ENCODE peak calls at places on chromosomes 13 and 19, in ten cellular contexts. One of them, this sample, is unnamed.
A peak's percentile ranks its signal among the peaks of the same experiment; 100 is the strongest.

GRCh38 chr13:50668044-50668443 is 175.4 kb downstream of the DLEU7 start:
- DNase-seq in globus pallidus: no peak
- DNase-seq in astrocyte of the hippocampus: no peak
- DNase-seq in stimulated activated CD4-positive, alpha-beta T cell treated with anti-CD3 and anti-CD28 coated beads, Interleukin-4, amount 100 ng/mL, for 4 hours: no peak
- DNase-seq in RKO: no peak
- DNase-seq in fibroblast of pulmonary artery: no peak
- DNase-seq in foreskin fibroblast: no peak
- DNase-seq in T-helper 1 cell: no peak
- DNase-seq in astrocyte of the spinal cord: no peak
- DNase-seq in hypothalamus: no peak
- DNase-seq in this sample: no peak

GRCh38 chr13:99766641-99767045 is 204.9 kb downstream of the ZIC5 start:
- DNase-seq in RKO: no peak
- DNase-seq in astrocyte of the spinal cord: no peak
- DNase-seq in hypothalamus: no peak
- DNase-seq in globus pallidus: no peak
- DNase-seq in T-helper 1 cell: no peak
- DNase-seq in stimulated activated CD4-positive, alpha-beta T cell treated with anti-CD3 and anti-CD28 coated beads, Interleukin-4, amount 100 ng/mL, for 4 hours: no peak
- DNase-seq in astrocyte of the hippocampus: no peak
- DNase-seq in foreskin fibroblast: no peak
- DNase-seq in fibroblast of pulmonary artery: no peak
- DNase-seq in this sample: no peak

GRCh38 chr19:2350656-2351055 is 9.4 kb upstream of the TMPRSS9 start:
- DNase-seq in T-helper 1 cell: no peak
- DNase-seq in RKO: no peak
- DNase-seq in astrocyte of the spinal cord: no peak
- DNase-seq in astrocyte of the hippocampus: no peak
- DNase-seq in hypothalamus: no peak
- DNase-seq in fibroblast of pulmonary artery: no peak
- DNase-seq in stimulated activated CD4-positive, alpha-beta T cell treated with anti-CD3 and anti-CD28 coated beads, Interleukin-4, amount 100 ng/mL, for 4 hours: no peak
- DNase-seq in globus pallidus: no peak
- DNase-seq in foreskin fibroblast: no peak
- DNase-seq in this sample: no peak

GRCh38 chr13:91595677-91596076 is 197.3 kb downstream of the GPC5 start:
- DNase-seq in foreskin fibroblast: no peak
- DNase-seq in astrocyte of the hippocampus: no peak
- DNase-seq in hypothalamus: no peak
- DNase-seq in astrocyte of the spinal cord: no peak
- DNase-seq in stimulated activated CD4-positive, alpha-beta T cell treated with anti-CD3 and anti-CD28 coated beads, Interleukin-4, amount 100 ng/mL, for 4 hours: no peak
- DNase-seq in fibroblast of pulmonary artery: no peak
- DNase-seq in globus pallidus: no peak
- DNase-seq in T-helper 1 cell: no peak
- DNase-seq in RKO: no peak
- DNase-seq in this sample: no peak

GRCh38 chr19:57141699-57142098 is 3.3 kb downstream of the ZIM3 start:
- DNase-seq in fibroblast of pulmonary artery: no peak
- DNase-seq in astrocyte of the spinal cord: no peak
- DNase-seq in T-helper 1 cell: no peak
- DNase-seq in RKO: no peak
- DNase-seq in stimulated activated CD4-positive, alpha-beta T cell treated with anti-CD3 and anti-CD28 coated beads, Interleukin-4, amount 100 ng/mL, for 4 hours: no peak
- DNase-seq in foreskin fibroblast: no peak
- DNase-seq in globus pallidus: no peak
- DNase-seq in hypothalamus: no peak
- DNase-seq in astrocyte of the hippocampus: no peak
- DNase-seq in this sample: no peak

GRCh38 chr13:100110269-100110668 is 21.4 kb downstream of the PCCA start:
- DNase-seq in stimulated activated CD4-positive, alpha-beta T cell treated with anti-CD3 and anti-CD28 coated beads, Interleukin-4, amount 100 ng/mL, for 4 hours: no peak
- DNase-seq in globus pallidus: no peak
- DNase-seq in fibroblast of pulmonary artery: no peak
- DNase-seq in astrocyte of the spinal cord: no peak
- DNase-seq in T-helper 1 cell: no peak
- DNase-seq in foreskin fibroblast: no peak
- DNase-seq in RKO: no peak
- DNase-seq in hypothalamus: no peak
- DNase-seq in astrocyte of the hippocampus: no peak
- DNase-seq in this sample: no peak

GRCh38 chr13:73173160-73173905 is 114.5 kb downstream of the KLF5 start:
- DNase-seq in foreskin fibroblast: no peak
- DNase-seq in RKO: no peak
- DNase-seq in astrocyte of the hippocampus: no peak
- DNase-seq in stimulated activated CD4-positive, alpha-beta T cell treated with anti-CD3 and anti-CD28 coated beads, Interleukin-4, amount 100 ng/mL, for 4 hours: no peak
- DNase-seq in T-helper 1 cell: no peak
- DNase-seq in hypothalamus: no peak
- DNase-seq in globus pallidus: no peak
- DNase-seq in astrocyte of the spinal cord: no peak
- DNase-seq in fibroblast of pulmonary artery: no peak
- DNase-seq in this sample: no peak

GRCh38 chr19:11551603-11552235 is 7.3 kb downstream of the ELOF1 start:
- DNase-seq in astrocyte of the spinal cord: no peak
- DNase-seq in astrocyte of the hippocampus: peak; percentile 57
- DNase-seq in globus pallidus: no peak
- DNase-seq in T-helper 1 cell: no peak
- DNase-seq in RKO: no peak
- DNase-seq in foreskin fibroblast: peak; percentile 29
- DNase-seq in stimulated activated CD4-positive, alpha-beta T cell treated with anti-CD3 and anti-CD28 coated beads, Interleukin-4, amount 100 ng/mL, for 4 hours: no peak
- DNase-seq in fibroblast of pulmonary artery: no peak
- DNase-seq in hypothalamus: no peak
- DNase-seq in this sample: no peak

GRCh38 chr19:38667552-38668205 is 20.2 kb downstream of the ACTN4 start:
- DNase-seq in T-helper 1 cell: no peak
- DNase-seq in RKO: no peak
- DNase-seq in fibroblast of pulmonary artery: no peak
- DNase-seq in foreskin fibroblast: peak; percentile 83
- DNase-seq in stimulated activated CD4-positive, alpha-beta T cell treated with anti-CD3 and anti-CD28 coated beads, Interleukin-4, amount 100 ng/mL, for 4 hours: no peak
- DNase-seq in globus pallidus: no peak
- DNase-seq in hypothalamus: no peak
- DNase-seq in astrocyte of the hippocampus: peak; percentile 82
- DNase-seq in astrocyte of the spinal cord: peak; percentile 88
- DNase-seq in this sample: peak; percentile 77

GRCh38 chr13:48776396-48776795 is 122.7 kb downstream of the CYSLTR2 start:
- DNase-seq in astrocyte of the hippocampus: peak; percentile 19
- DNase-seq in globus pallidus: no peak
- DNase-seq in fibroblast of pulmonary artery: no peak
- DNase-seq in foreskin fibroblast: no peak
- DNase-seq in stimulated activated CD4-positive, alpha-beta T cell treated with anti-CD3 and anti-CD28 coated beads, Interleukin-4, amount 100 ng/mL, for 4 hours: no peak
- DNase-seq in T-helper 1 cell: no peak
- DNase-seq in astrocyte of the spinal cord: no peak
- DNase-seq in RKO: no peak
- DNase-seq in hypothalamus: no peak
- DNase-seq in this sample: peak; percentile 53

GRCh38 chr13:68176486-68176885 is 946.4 kb upstream of the PCDH9 start:
- DNase-seq in hypothalamus: no peak
- DNase-seq in astrocyte of the spinal cord: peak; percentile 94
- DNase-seq in stimulated activated CD4-positive, alpha-beta T cell treated with anti-CD3 and anti-CD28 coated beads, Interleukin-4, amount 100 ng/mL, for 4 hours: no peak
- DNase-seq in RKO: peak; percentile 28
- DNase-seq in T-helper 1 cell: no peak
- DNase-seq in foreskin fibroblast: no peak
- DNase-seq in astrocyte of the hippocampus: peak; percentile 90
- DNase-seq in globus pallidus: no peak
- DNase-seq in fibroblast of pulmonary artery: peak; percentile 73
- DNase-seq in this sample: peak; percentile 75

GRCh38 chr19:32227561-32228165 is 117.7 kb upstream of the ZNF507 start:
- DNase-seq in globus pallidus: no peak
- DNase-seq in astrocyte of the spinal cord: no peak
- DNase-seq in astrocyte of the hippocampus: no peak
- DNase-seq in hypothalamus: no peak
- DNase-seq in stimulated activated CD4-positive, alpha-beta T cell treated with anti-CD3 and anti-CD28 coated beads, Interleukin-4, amount 100 ng/mL, for 4 hours: no peak
- DNase-seq in foreskin fibroblast: no peak
- DNase-seq in fibroblast of pulmonary artery: no peak
- DNase-seq in RKO: no peak
- DNase-seq in T-helper 1 cell: no peak
- DNase-seq in this sample: no peak

GRCh38 chr19:17448190-17448967 is at the start of gene TMEM221:
- DNase-seq in RKO: no peak
- DNase-seq in hypothalamus: no peak
- DNase-seq in globus pallidus: no peak
- DNase-seq in astrocyte of the spinal cord: no peak
- DNase-seq in foreskin fibroblast: peak; percentile 63
- DNase-seq in stimulated activated CD4-positive, alpha-beta T cell treated with anti-CD3 and anti-CD28 coated beads, Interleukin-4, amount 100 ng/mL, for 4 hours: peak; percentile 44
- DNase-seq in astrocyte of the hippocampus: peak; percentile 66
- DNase-seq in fibroblast of pulmonary artery: peak; percentile 19
- DNase-seq in T-helper 1 cell: peak; percentile 31
- DNase-seq in this sample: peak; percentile 13

GRCh38 chr19:1065606-1066109 is 1.3 kb upstream of the ARHGAP45 start:
- DNase-seq in astrocyte of the spinal cord: no peak
- DNase-seq in astrocyte of the hippocampus: no peak
- DNase-seq in globus pallidus: no peak
- DNase-seq in foreskin fibroblast: no peak
- DNase-seq in fibroblast of pulmonary artery: no peak
- DNase-seq in T-helper 1 cell: no peak
- DNase-seq in RKO: peak; percentile 72
- DNase-seq in stimulated activated CD4-positive, alpha-beta T cell treated with anti-CD3 and anti-CD28 coated beads, Interleukin-4, amount 100 ng/mL, for 4 hours: no peak
- DNase-seq in hypothalamus: no peak
- DNase-seq in this sample: no peak

GRCh38 chr19:35120492-35120891 is 4.9 kb downstream of the FXYD3 start:
- DNase-seq in astrocyte of the hippocampus: no peak
- DNase-seq in RKO: no peak
- DNase-seq in hypothalamus: no peak
- DNase-seq in globus pallidus: no peak
- DNase-seq in T-helper 1 cell: no peak
- DNase-seq in astrocyte of the spinal cord: peak; percentile 59
- DNase-seq in fibroblast of pulmonary artery: peak; percentile 23
- DNase-seq in stimulated activated CD4-positive, alpha-beta T cell treated with anti-CD3 and anti-CD28 coated beads, Interleukin-4, amount 100 ng/mL, for 4 hours: no peak
- DNase-seq in foreskin fibroblast: peak; percentile 85
- DNase-seq in this sample: peak; percentile 91

GRCh38 chr13:63455938-63456337 is 2040.3 kb upstream of the PCDH20 start:
- DNase-seq in hypothalamus: no peak
- DNase-seq in astrocyte of the spinal cord: no peak
- DNase-seq in T-helper 1 cell: no peak
- DNase-seq in fibroblast of pulmonary artery: no peak
- DNase-seq in globus pallidus: no peak
- DNase-seq in foreskin fibroblast: no peak
- DNase-seq in astrocyte of the hippocampus: no peak
- DNase-seq in RKO: peak; percentile 32
- DNase-seq in stimulated activated CD4-positive, alpha-beta T cell treated with anti-CD3 and anti-CD28 coated beads, Interleukin-4, amount 100 ng/mL, for 4 hours: no peak
- DNase-seq in this sample: no peak

GRCh38 chr13:95067303-95067702 is 233.9 kb downstream of the ABCC4 start:
- DNase-seq in stimulated activated CD4-positive, alpha-beta T cell treated with anti-CD3 and anti-CD28 coated beads, Interleukin-4, amount 100 ng/mL, for 4 hours: no peak
- DNase-seq in hypothalamus: no peak
- DNase-seq in T-helper 1 cell: no peak
- DNase-seq in astrocyte of the hippocampus: no peak
- DNase-seq in globus pallidus: no peak
- DNase-seq in fibroblast of pulmonary artery: peak; percentile 29
- DNase-seq in foreskin fibroblast: no peak
- DNase-seq in RKO: no peak
- DNase-seq in astrocyte of the spinal cord: peak; percentile 15
- DNase-seq in this sample: peak; percentile 5